ENCODE peak calls at places on chromosomes 16 and 17, in six cellular contexts. J, H, T, K, E and N are unnamed samples.

GRCh38 chr17:21458036-21458435 is 81.9 kb downstream of the KCNJ12 start:
- DNase-seq in J (no peak), H (no peak), T (peak), K (no peak), E (no peak), N (no peak)

GRCh38 chr16:81567987-81568748 is 123.6 kb downstream of the CMIP start:
- DNase-seq in J (no peak), H (no peak), T (no peak), K (peak), E (peak), N (peak)

GRCh38 chr16:85717393-85718152 is 28.8 kb upstream of the GINS2 start:
- DNase-seq in J (peak), H (no peak), T (peak), K (peak), E (peak), N (peak)

GRCh38 chr16:25563700-25564099 is 128.1 kb upstream of the HS3ST4 start:
- DNase-seq in J (no peak), H (no peak), T (no peak), K (no peak), E (no peak), N (no peak)

GRCh38 chr17:40319651-40320550 is 10.9 kb downstream of the RARA start:
- DNase-seq in J (peak), H (no peak), T (no peak), K (no peak), E (no peak), N (no peak)

GRCh38 chr17:42554250-42555121 is 1.8 kb downstream of the HSD17B1 start:
- DNase-seq in J (peak), H (no peak), T (peak), K (peak), E (peak), N (no peak)

GRCh38 chr16:84567446-84567962 is 50.4 kb downstream of the COTL1 start:
- DNase-seq in J (no peak), H (no peak), T (no peak), K (no peak), E (no peak), N (no peak)

GRCh38 chr16:1610071-1610840 is 1.6 kb downstream of the IFT140 start:
- DNase-seq in J (peak), H (peak), T (peak), K (peak), E (peak), N (peak)

GRCh38 chr17:22570144-22570845 is 878.0 kb downstream of the KCNJ18 start:
- DNase-seq in J (no peak), H (no peak), T (no peak), K (no peak), E (no peak), N (no peak)

GRCh38 chr16:4261557-4262172 is 11.2 kb downstream of the TFAP4 start:
- DNase-seq in J (peak), H (no peak), T (peak), K (no peak), E (peak), N (no peak)

GRCh38 chr16:49742428-49743205 is 113.3 kb downstream of the ZNF423 start:
- DNase-seq in J (no peak), H (no peak), T (peak), K (no peak), E (no peak), N (no peak)

GRCh38 chr16:11224894-11225676 is 30.9 kb downstream of the SOCS1 start:
- DNase-seq in J (peak), H (no peak), T (no peak), K (no peak), E (peak), N (no peak)

GRCh38 chr17:20919990-20920812 is 122.6 kb downstream of the USP22 start:
- DNase-seq in J (no peak), H (no peak), T (no peak), K (no peak), E (no peak), N (no peak)

GRCh38 chr17:78240012-78240655 is 8.7 kb downstream of the TMEM235 start:
- DNase-seq in J (no peak), H (no peak), T (no peak), K (no peak), E (no peak), N (no peak)

GRCh38 chr17:82668631-82669099 is 20.4 kb upstream of the WDR45B start:
- DNase-seq in J (peak), H (no peak), T (peak), K (peak), E (peak), N (peak)

GRCh38 chr17:17205368-17206148 is 575 bp downstream of the PLD6 start:
- DNase-seq in J (peak), H (no peak), T (no peak), K (no peak), E (peak), N (peak)

GRCh38 chr17:77419547-77420475 is 279.0 kb downstream of the SEC14L1 start:
- DNase-seq in J (no peak), H (no peak), T (peak), K (no peak), E (no peak), N (no peak)

GRCh38 chr16:87735270-87736002 is 30.4 kb downstream of the KLHDC4 start:
- DNase-seq in J (no peak), H (no peak), T (no peak), K (no peak), E (no peak), N (no peak)

GRCh38 chr17:9824094-9824493 is 1.6 kb upstream of the GLP2R start:
- DNase-seq in J (no peak), H (no peak), T (no peak), K (no peak), E (no peak), N (no peak)